ENCODE peak calls at places on chromosomes 11 and 22, in eight cellular contexts. V, T, M, F, N, U, K and Z are unnamed samples.

GRCh38 chr22:49827853-49828598 is at the start of gene BRD1:
- DNase-seq in U (peak; percentile 71), N (peak; percentile 62), M (peak; percentile 88), V (no peak), T (peak; percentile 18), K (no peak), F (peak; percentile 73), Z (peak; percentile 52)

GRCh38 chr11:117191680-117192400 is 7.3 kb upstream of the TAGLN start:
- DNase-seq in T (no peak), M (no peak), K (no peak), N (no peak), V (no peak), F (no peak), U (no peak), Z (no peak)

GRCh38 chr11:86876716-86877234 is 76.4 kb downstream of the PRSS23 start:
- DNase-seq in V (no peak), N (no peak), K (no peak), M (no peak), U (no peak), F (no peak), T (no peak), Z (no peak)

GRCh38 chr11:112310414-112310813 is 49.8 kb upstream of the PLET1 start:
- DNase-seq in T (no peak), V (no peak), M (no peak), K (no peak), U (no peak), F (peak; percentile 50), N (no peak), Z (no peak)

GRCh38 chr11:117705866-117706265 is 91.2 kb downstream of the DSCAML1 start:
- DNase-seq in F (no peak), K (no peak), M (no peak), N (no peak), T (no peak), V (no peak), U (no peak), Z (no peak)

GRCh38 chr11:131670876-131671275 is 300.5 kb downstream of the NTM start:
- DNase-seq in V (no peak), K (no peak), F (no peak), M (no peak), N (no peak), T (no peak), U (no peak), Z (no peak)

GRCh38 chr22:19800761-19801244 is 40.2 kb downstream of the TBX1 start:
- DNase-seq in F (peak; percentile 22), K (peak; percentile 20), N (peak; percentile 49), T (no peak), U (no peak), V (no peak), M (peak; percentile 41), Z (no peak)

GRCh38 chr22:39348909-39349505 is 784 bp upstream of the SYNGR1 start:
- DNase-seq in F (no peak), V (no peak), U (peak; percentile 21), K (no peak), M (no peak), T (peak; percentile 48), N (no peak), Z (no peak)

GRCh38 chr11:14418801-14419417 is 59.9 kb upstream of the RRAS2 start:
- DNase-seq in U (no peak), N (peak; percentile 44), M (peak; percentile 24), T (no peak), V (peak; percentile 6), K (no peak), F (peak; percentile 12), Z (no peak)

GRCh38 chr11:2210366-2211112 is 38.9 kb upstream of the TH start:
- DNase-seq in K (no peak), U (peak; percentile 10), N (no peak), M (no peak), F (no peak), V (no peak), T (no peak), Z (no peak)

GRCh38 chr11:6895010-6895409 is 2.7 kb upstream of the OR2D2 start:
- DNase-seq in U (no peak), T (no peak), N (no peak), M (no peak), K (no peak), F (no peak), V (no peak), Z (no peak)

GRCh38 chr11:95736268-95737208 is 53.0 kb downstream of the FAM76B start:
- DNase-seq in F (peak; percentile 48), N (no peak), U (no peak), T (no peak), K (no peak), V (no peak), M (no peak), Z (no peak)

GRCh38 chr11:36091256-36091811 is 147.5 kb downstream of the LDLRAD3 start:
- DNase-seq in K (no peak), F (peak; percentile 90), N (peak; percentile 70), U (no peak), T (no peak), M (peak; percentile 65), V (no peak), Z (no peak)

GRCh38 chr11:57456960-57457642 is 3.2 kb upstream of the RTN4RL2 start:
- DNase-seq in M (peak; percentile 95), V (no peak), N (peak; percentile 88), T (peak; percentile 81), K (peak; percentile 91), U (peak; percentile 88), F (peak; percentile 92), Z (peak; percentile 71)

GRCh38 chr22:46652081-46652929 is 32.1 kb downstream of the GRAMD4 start:
- DNase-seq in K (no peak), T (no peak), M (no peak), V (no peak), U (peak; percentile 48), F (peak; percentile 78), N (peak; percentile 8), Z (no peak)

GRCh38 chr11:118010738-118011461 is 24.7 kb downstream of the IL10RA start:
- DNase-seq in T (peak; percentile 24), K (no peak), U (peak; percentile 82), V (no peak), M (no peak), N (no peak), F (no peak), Z (no peak)

GRCh38 chr11:36296925-36297604 is 977 bp downstream of the PRR5L start:
- DNase-seq in T (no peak), U (peak; percentile 67), N (peak; percentile 88), V (no peak), K (no peak), M (peak; percentile 93), F (peak; percentile 97), Z (no peak)

GRCh38 chr11:43573233-43573632 is 107.3 kb upstream of the HSD17B12 start:
- DNase-seq in M (no peak), U (no peak), T (no peak), V (no peak), N (peak; percentile 36), F (peak; percentile 19), K (peak; percentile 68), Z (no peak)

GRCh38 chr11:44529895-44530412 is 35.5 kb upstream of the CD82 start:
- DNase-seq in N (no peak), T (no peak), K (no peak), F (no peak), M (no peak), U (no peak), V (no peak), Z (no peak)

GRCh38 chr11:34150494-34151151 is 45.2 kb downstream of the NAT10 start:
- DNase-seq in T (no peak), U (no peak), F (peak; percentile 8), N (no peak), M (peak; percentile 65), K (no peak), V (no peak), Z (no peak)

GRCh38 chr11:65911682-65912568 is 6.9 kb downstream of the C11orf68 start:
- DNase-seq in M (peak; percentile 80), V (peak; percentile 25), K (peak; percentile 36), U (peak; percentile 40), F (peak; percentile 87), N (peak; percentile 98), T (no peak), Z (no peak)

GRCh38 chr11:134283461-134284230 is 7.5 kb downstream of the GLB1L3 start:
- DNase-seq in T (no peak), M (no peak), N (no peak), U (no peak), F (no peak), V (no peak), K (no peak), Z (no peak)

GRCh38 chr11:61820174-61820573 is 3.4 kb upstream of the FADS1 start:
- DNase-seq in M (peak; percentile 50), T (no peak), V (no peak), F (no peak), U (no peak), K (no peak), N (peak; percentile 57), Z (no peak)

GRCh38 chr11:65922565-65922964 is 3.3 kb downstream of the DRAP1 start:
- DNase-seq in K (no peak), T (no peak), N (no peak), M (no peak), V (no peak), U (no peak), F (no peak), Z (no peak)

GRCh38 chr22:36166518-36167220 is 6.1 kb upstream of the APOL3 start:
- DNase-seq in U (no peak), T (no peak), K (no peak), N (no peak), V (no peak), F (no peak), M (no peak), Z (peak; percentile 74)

GRCh38 chr11:1486054-1486825 is at the start of gene MOB2:
- DNase-seq in T (peak; percentile 63), K (no peak), F (peak; percentile 20), V (no peak), N (no peak), U (peak; percentile 70), M (no peak), Z (peak; percentile 6)

GRCh38 chr11:88414385-88414861 is 76.9 kb upstream of the CTSC start:
- DNase-seq in M (peak; percentile 38), F (peak; percentile 93), V (no peak), U (peak; percentile 20), K (no peak), N (peak; percentile 45), T (no peak), Z (peak; percentile 46)

GRCh38 chr11:126140932-126141291 is 70.5 kb downstream of the RPUSD4 start:
- DNase-seq in K (no peak), T (no peak), F (peak; percentile 76), N (peak; percentile 59), M (peak; percentile 67), U (peak; percentile 57), V (no peak), Z (no peak)

GRCh38 chr22:32722441-32722840 is 79.1 kb upstream of the TIMP3 start:
- DNase-seq in T (no peak), U (no peak), V (no peak), K (no peak), M (no peak), F (no peak), N (no peak), Z (no peak)

GRCh38 chr11:119618208-119618909 is 110.6 kb downstream of the NECTIN1 start:
- DNase-seq in V (no peak), T (peak; percentile 84), K (no peak), N (peak; percentile 10), U (peak; percentile 24), M (no peak), F (peak; percentile 16), Z (no peak)

GRCh38 chr11:3037041-3037944 is 19.9 kb downstream of the CARS1 start:
- DNase-seq in M (peak; percentile 90), U (peak; percentile 82), K (peak; percentile 80), T (peak; percentile 76), F (peak; percentile 75), N (peak; percentile 73), V (no peak), Z (peak; percentile 38)

GRCh38 chr11:17541330-17541885 is 2.8 kb downstream of the USH1C start:
- DNase-seq in V (no peak), K (no peak), M (no peak), U (peak; percentile 48), T (no peak), N (peak; percentile 33), F (no peak), Z (no peak)

GRCh38 chr11:68527585-68527984 is 67.0 kb downstream of the PPP6R3 start:
- DNase-seq in N (no peak), K (no peak), T (no peak), U (no peak), M (no peak), F (no peak), V (no peak), Z (no peak)

GRCh38 chr11:22875869-22876473 is 15.7 kb upstream of the CCDC179 start:
- DNase-seq in U (peak; percentile 72), V (peak; percentile 91), M (peak; percentile 98), N (peak; percentile 81), K (peak; percentile 69), T (peak; percentile 34), F (peak; percentile 90), Z (peak; percentile 60)